ENCODE peak calls at places on chromosomes 3 and 15, in six cellular contexts. E is HL-60, G is cardiac muscle cell, Y is pancreas, W is foreskin fibroblast, S is heart left ventricle. F is an unnamed sample.
A peak's percentile ranks its signal among the peaks of the same experiment; 100 is the strongest.

GRCh38 chr3:50480471-50480870 is 23.0 kb downstream of the CACNA2D2 start:
- DNase-seq in Y (no peak), G (no peak), E (no peak), W (no peak), S (no peak), F (no peak)

GRCh38 chr15:92955706-92956105 is 55.6 kb downstream of the CHD2 start:
- DNase-seq in E (no peak), G (no peak), W (no peak), Y (no peak), S (no peak), F (no peak)

GRCh38 chr15:33716025-33716424 is 252.3 kb upstream of the CHRM5 start:
- DNase-seq in E (no peak), W (no peak), G (no peak), S (no peak), Y (no peak), F (peak; percentile 31)

GRCh38 chr15:28936481-28936881 is 50.7 kb downstream of the APBA2 start:
- DNase-seq in E (no peak), S (no peak), W (no peak), G (no peak), Y (no peak), F (no peak)

GRCh38 chr3:33792167-33792892 is 6.1 kb upstream of the PDCD6IP start:
- DNase-seq in G (no peak), E (no peak), W (no peak), Y (no peak), S (no peak), F (no peak)

GRCh38 chr15:100114100-100114499 is 227.7 kb downstream of the ADAMTS17 start:
- DNase-seq in G (peak; percentile 98), W (peak; percentile 22), E (no peak), S (peak; percentile 85), Y (no peak), F (no peak)

GRCh38 chr3:170869240-170869592 is 779 bp downstream of the RPL22L1 start:
- DNase-seq in E (no peak), W (no peak), S (no peak), G (peak; percentile 9), Y (no peak), F (peak; percentile 13)

GRCh38 chr3:50539887-50540286 is 27.7 kb downstream of the C3orf18 start:
- DNase-seq in S (no peak), E (no peak), Y (no peak), G (no peak), W (no peak), F (no peak)

GRCh38 chr15:48493084-48493762 is 152.3 kb downstream of the FBN1 start:
- DNase-seq in G (peak; percentile 76), Y (no peak), E (no peak), W (peak; percentile 91), S (peak; percentile 24), F (no peak)

GRCh38 chr3:123909785-123910184 is 25.7 kb upstream of the MYLK start:
- DNase-seq in Y (no peak), G (no peak), W (no peak), S (no peak), E (no peak), F (peak; percentile 55)

GRCh38 chr3:5210926-5211325 is 23.4 kb downstream of the EDEM1 start:
- DNase-seq in E (no peak), S (no peak), Y (no peak), G (no peak), W (no peak), F (no peak)

GRCh38 chr15:36953346-36953745 is 147.0 kb downstream of the MEIS2 start:
- DNase-seq in E (no peak), S (no peak), W (no peak), Y (no peak), G (no peak), F (no peak)

GRCh38 chr15:52163321-52164190 is 27.6 kb downstream of the GNB5 start:
- DNase-seq in E (no peak), S (no peak), Y (no peak), G (no peak), W (no peak), F (peak; percentile 29)

GRCh38 chr3:123635220-123635619 is 50.4 kb upstream of the HACD2 start:
- DNase-seq in W (no peak), Y (no peak), S (no peak), E (no peak), G (no peak), F (no peak)

GRCh38 chr3:112390783-112391641 is 58.1 kb downstream of the CD200 start:
- DNase-seq in G (peak; percentile 99), W (peak; percentile 73), S (no peak), E (no peak), Y (no peak), F (peak; percentile 29)

GRCh38 chr3:66904336-66904735 is 93.8 kb upstream of the KBTBD8 start:
- DNase-seq in G (no peak), E (no peak), S (no peak), Y (no peak), W (no peak), F (no peak)

GRCh38 chr3:176906046-176906905 is 291.0 kb downstream of the TBL1XR1 start:
- DNase-seq in W (peak; percentile 7), E (no peak), G (peak; percentile 90), Y (no peak), S (peak; percentile 40), F (no peak)

GRCh38 chr3:187107989-187108388 is 31.3 kb downstream of the RPL39L start:
- DNase-seq in G (no peak), S (no peak), W (no peak), Y (no peak), E (no peak), F (no peak)

GRCh38 chr3:146250449-146251382 is at the start of gene PLSCR4:
- DNase-seq in Y (peak; percentile 78), E (no peak), S (peak; percentile 89), W (peak; percentile 69), G (peak; percentile 97), F (peak; percentile 13)

GRCh38 chr3:10444511-10444910 is 60.9 kb downstream of the ATP2B2 start:
- DNase-seq in Y (no peak), S (no peak), E (no peak), W (no peak), G (no peak), F (no peak)

GRCh38 chr15:63892794-63893441 is 59.2 kb upstream of the HERC1 start:
- DNase-seq in E (peak; percentile 87), S (no peak), Y (no peak), W (no peak), G (no peak), F (peak; percentile 86)
- H3K4me3 ChIP-seq in E (no peak overlapping the region), S (no peak overlapping the region), Y (no peak overlapping the region), W (no peak overlapping the region), G (no peak overlapping the region), F (no peak overlapping the region)

GRCh38 chr15:71754660-71755059 is 55.7 kb upstream of the NR2E3 start:
- DNase-seq in G (no peak), W (no peak), E (no peak), Y (no peak), S (no peak), F (no peak)

GRCh38 chr15:71752604-71753289 is 57.6 kb upstream of the NR2E3 start:
- DNase-seq in G (peak; percentile 92), Y (no peak), E (no peak), W (peak; percentile 95), S (no peak), F (peak; percentile 60)

GRCh38 chr15:71752085-71752484 is 58.3 kb upstream of the NR2E3 start:
- DNase-seq in G (no peak), E (no peak), Y (no peak), W (no peak), S (no peak), F (no peak)

GRCh38 chr15:71755092-71755491 is 55.3 kb upstream of the NR2E3 start:
- DNase-seq in W (no peak), E (no peak), G (no peak), Y (no peak), S (no peak), F (no peak)

GRCh38 chr15:71753346-71753745 is 57.0 kb upstream of the NR2E3 start:
- DNase-seq in Y (no peak), G (peak; percentile 12), S (no peak), E (no peak), W (peak; percentile 35), F (no peak)
- TF ChIP-seq CTCF in Y (no peak), G (no peak), S (no peak), E (no peak), W (no peak), F (no peak)

GRCh38 chr3:119774419-119774818 is 7.5 kb upstream of the NR1I2 start:
- DNase-seq in S (no peak), W (no peak), Y (no peak), E (no peak), G (no peak), F (peak; percentile 13)

GRCh38 chr3:119767936-119768601 is 13.8 kb upstream of the NR1I2 start:
- DNase-seq in G (no peak), S (no peak), E (no peak), Y (no peak), W (no peak), F (no peak)

GRCh38 chr3:119768668-119769393 is 13.1 kb upstream of the NR1I2 start:
- DNase-seq in E (no peak), W (no peak), S (no peak), Y (no peak), G (no peak), F (no peak)

DNA sequence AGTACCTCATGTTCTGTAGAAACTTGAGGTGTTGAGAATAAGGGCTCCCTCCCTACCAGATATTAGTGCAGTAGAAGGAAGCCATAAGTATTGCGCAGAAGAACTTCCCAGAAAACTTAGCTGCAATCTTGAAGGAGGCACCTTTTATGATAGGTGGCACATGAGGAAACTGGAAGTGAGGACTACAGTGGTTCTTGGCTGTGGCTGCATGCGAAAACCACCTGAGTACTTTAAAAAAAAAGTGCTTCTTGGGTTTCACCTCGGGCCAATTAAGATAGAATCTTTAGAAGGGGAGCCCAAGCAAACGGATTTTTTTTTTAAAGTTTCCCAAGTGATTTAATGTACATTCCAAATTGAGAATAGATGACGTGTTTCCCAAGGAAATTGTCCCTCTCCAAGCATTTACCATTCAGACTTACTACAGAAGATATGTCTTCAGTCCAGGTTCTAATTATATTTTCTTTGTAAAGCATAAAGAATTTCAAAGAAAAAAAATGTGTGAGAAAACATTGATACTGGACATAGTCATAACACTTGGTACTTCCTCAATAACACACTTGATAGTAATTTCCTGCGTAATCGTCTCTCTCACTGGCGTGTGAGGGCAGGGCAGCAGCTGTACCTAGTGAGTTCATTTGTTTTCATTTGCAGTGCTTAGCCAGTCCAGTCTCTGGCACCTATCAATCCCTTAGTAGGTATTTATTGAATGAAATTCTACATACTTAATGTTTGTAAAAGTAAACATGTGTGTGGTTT is 12.3 kb upstream of the NR1I2 start:
- DNase-seq in W (no peak), E (no peak), Y (no peak), G (peak; percentile 26), S (no peak), F (no peak)
- H3K4me3 ChIP-seq in W (no peak overlapping the region), E (no peak overlapping the region), Y (no peak overlapping the region), G (no peak overlapping the region), S (no peak overlapping the region), F (no peak overlapping the region)

GRCh38 chr3:9201278-9201677 is 48.2 kb downstream of the SRGAP3 start:
- DNase-seq in E (no peak), G (no peak), W (peak; percentile 16), Y (no peak), S (no peak), F (no peak)
- TF ChIP-seq CTCF in E (no peak), G (no peak), W (no peak), Y (no peak), S (no peak), F (no peak)

GRCh38 chr3:125200731-125201139 is 11.8 kb downstream of the SLC12A8 start:
- DNase-seq in W (no peak), S (no peak), E (no peak), G (no peak), Y (no peak), F (peak; percentile 82)
- H3K4me3 ChIP-seq in W (no peak overlapping the region), S (no peak overlapping the region), E (no peak overlapping the region), G (no peak overlapping the region), Y (no peak overlapping the region), F (peak overlapping the region; percentile 29)

GRCh38 chr3:195226900-195227447 is 44.0 kb downstream of the XXYLT1 start:
- DNase-seq in G (peak; percentile 47), Y (no peak), S (no peak), E (no peak), W (no peak), F (no peak)
- TF ChIP-seq CTCF in G (peak; percentile 57), Y (no peak), S (peak; percentile 30), E (no peak), W (peak; percentile 45), F (peak; percentile 22)

F was measured in GM12865.